ENCODE peak calls at places on chromosomes 16 and 17, in nine cellular contexts. M is CD4-positive, alpha-beta T cell; P is fibroblast of mammary gland; G is OCI-LY7; R is GM23338; C is lower lobe of right lung; D is AG04449; A is astrocyte of the spinal cord; N is uterus. K is an unnamed sample.

GRCh38 chr17:4118095-4118743 is 24.6 kb downstream of the ZZEF1 start:
- DNase-seq in A (no peak), M (no peak), R (no peak), D (no peak), G (no peak), C (no peak), N (no peak), P (peak; percentile 19), K (no peak)

GRCh38 chr16:17397499-17397891 is 73.3 kb downstream of the XYLT1 start:
- DNase-seq in R (no peak), N (no peak), M (peak; percentile 18), D (no peak), C (no peak), P (peak; percentile 68), A (peak; percentile 48), G (no peak), K (no peak)

GRCh38 chr16:10001258-10001785 is 180.9 kb downstream of the GRIN2A start:
- DNase-seq in R (no peak), C (no peak), A (no peak), G (no peak), D (no peak), M (no peak), N (no peak), P (no peak), K (no peak)

GRCh38 chr16:70701596-70701995 is 15.7 kb upstream of the MTSS2 start:
- DNase-seq in D (no peak), A (no peak), R (no peak), G (no peak), C (no peak), P (no peak), N (no peak), M (no peak), K (no peak)

GRCh38 chr17:30292490-30292858 is 730 bp upstream of the BLMH start:
- DNase-seq in R (peak; percentile 6), D (no peak), G (no peak), N (no peak), M (no peak), P (no peak), A (no peak), C (no peak), K (no peak)

GRCh38 chr16:89042711-89043551 is 50.7 kb upstream of the ACSF3 start:
- DNase-seq in G (no peak), A (no peak), D (no peak), P (no peak), C (peak; percentile 34), R (no peak), N (no peak), M (no peak), K (no peak)

GRCh38 chr17:4852504-4853075 is 19.4 kb downstream of the MINK1 start:
- DNase-seq in M (no peak), R (no peak), D (no peak), A (peak; percentile 30), C (no peak), P (peak; percentile 58), N (no peak), G (no peak), K (no peak)

GRCh38 chr17:10875984-10876555 is 38.2 kb upstream of the PIRT start:
- DNase-seq in D (no peak), G (peak; percentile 41), R (peak; percentile 83), A (peak; percentile 2), M (no peak), C (no peak), P (peak; percentile 34), N (peak; percentile 20), K (peak; percentile 43)

GRCh38 chr17:43768382-43768781 is 9.8 kb upstream of the SOST start:
- DNase-seq in R (no peak), A (no peak), C (peak; percentile 81), N (no peak), P (no peak), G (peak; percentile 58), M (no peak), D (no peak), K (no peak)

GRCh38 chr16:62036101-62036806 is at the start of gene CDH8:
- DNase-seq in R (peak; percentile 79), N (no peak), G (no peak), A (peak; percentile 17), D (no peak), C (peak; percentile 46), P (no peak), M (no peak), K (no peak)

GRCh38 chr17:66301864-66302741 is at the start of gene PRKCA:
- DNase-seq in N (peak; percentile 82), A (peak; percentile 68), D (no peak), M (peak; percentile 62), R (peak; percentile 82), C (peak; percentile 86), G (peak; percentile 81), P (peak; percentile 58), K (peak; percentile 89)

GRCh38 chr17:66302761-66303626 is 581 bp downstream of the PRKCA start:
- DNase-seq in R (peak; percentile 76), N (peak; percentile 56), D (no peak), M (peak; percentile 29), A (peak; percentile 52), P (peak; percentile 41), C (peak; percentile 67), G (peak; percentile 57), K (peak; percentile 51)

GRCh38 chr17:66307257-66307656 is 4.8 kb downstream of the PRKCA start:
- DNase-seq in N (no peak), P (no peak), D (no peak), C (no peak), G (no peak), M (no peak), A (no peak), R (no peak), K (no peak)

GRCh38 chr17:66306413-66306812 is 4.0 kb downstream of the PRKCA start:
- DNase-seq in C (no peak), P (peak; percentile 55), M (no peak), R (no peak), N (no peak), D (no peak), G (no peak), A (peak; percentile 47), K (no peak)

DNA sequence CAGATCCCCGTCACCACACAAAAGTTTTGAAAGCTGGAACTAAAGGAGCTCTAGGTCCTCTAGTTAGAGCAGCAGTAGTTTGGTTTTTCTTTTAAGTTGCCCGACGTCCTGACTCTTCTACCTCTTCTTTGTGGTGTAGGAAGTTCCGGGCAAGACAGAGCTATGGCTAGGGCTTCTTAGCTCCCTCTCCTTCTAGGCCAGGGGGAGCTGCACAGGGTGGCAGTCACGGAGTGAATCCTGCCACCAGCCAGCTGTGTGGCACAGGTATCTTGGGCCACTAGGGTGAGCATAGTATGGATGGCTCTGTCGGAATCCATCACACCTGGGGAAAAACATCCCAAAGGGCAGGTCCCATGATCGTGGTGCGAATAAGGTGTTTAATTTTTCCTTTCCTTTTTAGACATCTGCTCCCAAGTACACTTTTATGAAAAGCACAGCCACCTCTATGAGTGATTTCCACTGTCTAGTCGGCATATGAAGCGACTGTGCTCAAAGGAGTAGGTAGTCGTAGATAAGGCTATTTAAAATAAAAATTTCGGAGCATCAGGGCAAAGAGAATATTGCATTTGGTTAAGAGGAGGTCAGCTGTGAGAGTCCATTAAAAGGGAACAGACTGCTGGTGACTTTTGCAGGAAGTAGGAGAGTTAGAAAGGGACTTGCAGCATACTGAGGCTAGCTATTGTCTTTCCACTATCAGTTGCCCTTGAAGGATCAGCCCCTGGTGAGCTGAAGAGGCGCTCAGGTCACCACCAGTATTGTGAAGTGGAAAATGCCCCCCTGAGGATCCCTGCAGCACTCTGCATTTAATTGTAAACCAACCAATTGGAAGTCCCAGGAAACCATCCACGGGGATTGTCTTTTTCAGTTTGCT is 2.1 kb downstream of the PRKCA start:
- DNase-seq in D (no peak), C (no peak), P (no peak), A (peak; percentile 42), M (peak; percentile 11), R (peak; percentile 80), N (no peak), G (no peak), K (no peak)
- TF ChIP-seq CTCF in D (no peak), C (no peak), P (no peak), A (peak; percentile 12), M (no peak), R (no peak), N (no peak), G (no peak), K (no peak)

DNA sequence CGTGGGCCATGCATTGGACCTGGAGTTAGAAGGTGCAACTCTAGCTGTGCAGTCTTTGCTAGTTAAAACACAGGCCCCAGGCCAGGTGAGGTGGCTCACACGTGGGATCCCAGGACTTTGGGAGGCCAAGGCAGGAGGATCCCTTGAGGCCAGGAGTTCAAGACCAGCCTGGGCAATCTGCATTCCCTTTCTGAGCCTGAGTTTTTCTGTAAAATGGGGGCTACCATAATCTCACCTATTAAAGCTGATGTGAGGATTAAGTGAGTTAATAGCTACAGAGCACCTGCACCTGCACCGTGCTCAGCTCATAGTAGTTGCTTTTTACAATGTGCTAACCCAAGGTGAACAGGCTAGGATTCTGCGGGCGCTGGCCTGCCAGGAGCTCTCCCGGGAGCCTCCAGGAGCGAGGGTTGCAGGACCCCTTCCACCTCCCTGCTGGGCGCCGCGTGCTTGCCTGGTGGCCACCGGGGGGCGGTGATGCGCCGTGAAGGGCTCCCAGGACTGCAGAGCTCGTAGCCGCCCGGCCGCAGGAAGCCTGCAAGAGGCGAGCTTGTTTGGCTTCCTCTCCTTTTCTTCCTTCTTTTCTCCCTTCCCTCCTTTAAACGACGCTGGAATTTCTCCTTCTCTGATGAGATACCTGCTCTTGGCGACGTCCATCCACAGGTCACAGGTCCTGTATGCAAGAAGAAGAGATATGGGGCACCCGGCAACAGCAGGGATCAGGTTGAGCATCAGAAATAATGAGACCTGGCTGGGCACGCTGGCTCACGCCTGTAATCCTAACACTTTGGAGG is 51.3 kb downstream of the ZFP90 start:
- DNase-seq in R (peak; percentile 93), P (peak; percentile 38), D (no peak), N (peak; percentile 65), G (peak; percentile 34), C (peak; percentile 77), M (peak; percentile 38), A (peak; percentile 43), K (peak; percentile 67)
- TF ChIP-seq CTCF in R (peak; percentile 72), P (peak; percentile 47), D (peak; percentile 93), N (peak; percentile 83), G (peak; percentile 67), C (peak; percentile 62), M (peak; percentile 54), A (peak; percentile 82), K (no peak)

DNA sequence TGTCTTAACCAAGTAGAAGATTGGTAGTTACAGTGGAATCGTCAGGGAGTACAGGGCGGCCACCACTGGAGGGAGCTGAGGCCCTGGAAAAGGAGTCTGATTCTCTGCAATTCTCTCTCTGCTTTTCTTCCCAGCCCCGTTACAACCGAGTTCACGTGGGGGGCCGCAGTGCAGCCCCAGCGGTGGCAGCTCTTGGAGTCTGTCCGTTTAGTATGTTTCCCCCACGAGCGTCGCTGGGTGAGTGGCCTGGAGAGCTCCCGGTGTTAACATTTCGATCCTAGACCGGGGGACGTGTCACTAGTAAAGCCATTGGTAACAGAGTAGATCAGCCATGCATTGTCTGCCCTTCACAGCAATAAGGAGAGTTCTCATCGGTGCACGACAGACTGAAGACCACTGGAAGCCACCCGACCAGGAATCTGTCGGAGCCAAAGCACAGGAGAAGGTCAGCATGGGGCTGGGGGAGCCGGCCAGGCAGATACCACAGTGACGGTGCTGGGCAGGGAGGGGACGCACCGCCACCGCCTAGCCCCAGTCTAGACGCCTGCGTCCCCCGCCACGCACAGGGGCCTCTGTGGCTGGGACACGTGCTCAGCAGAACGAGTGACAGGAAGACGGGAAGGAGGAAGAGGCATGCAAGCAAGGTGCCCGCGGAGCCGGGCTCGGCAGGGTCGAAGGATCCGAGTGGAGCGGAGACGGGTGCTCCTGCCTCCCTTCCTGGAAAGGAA is 15.7 kb downstream of the SLC16A3 start:
- DNase-seq in N (peak; percentile 69), P (peak; percentile 68), C (peak; percentile 40), M (no peak), R (no peak), G (peak; percentile 29), D (no peak), A (peak; percentile 54), K (peak; percentile 25)
- TF ChIP-seq CTCF in N (peak; percentile 80), P (peak; percentile 69), C (peak; percentile 23), M (peak; percentile 28), R (peak; percentile 34), G (peak; percentile 77), D (peak; percentile 65), A (peak; percentile 57), K (no peak)

GRCh38 chr16:8572919-8573724 is 17.2 kb downstream of the TMEM114 start:
- DNase-seq in M (no peak), P (peak; percentile 63), N (no peak), R (peak; percentile 92), C (no peak), G (peak; percentile 46), A (peak; percentile 62), D (no peak), K (no peak)
- TF ChIP-seq CTCF in M (no peak), P (peak; percentile 64), N (no peak), R (peak; percentile 80), C (peak; percentile 34), G (peak; percentile 71), A (peak; percentile 65), D (peak; percentile 19), K (peak; percentile 33)

K was measured in GM20000.